ENCODE peak calls at places on chromosomes 2 and 18, in six cellular contexts. Z is stimulated activated CD4-positive, alpha-beta T cell treated with anti-CD3 and anti-CD28 coated beads, Interleukin-12 subunit alpha, Interleukin-12 subunit beta, amount 100 ng/mL, for 4 hours; M is activated naive CD8-positive, alpha-beta T cell treated with anti-CD3 and anti-CD28 coated beads, Interleukin-2, amount 50 U/mL, for 24 hours; D is ACHN; F is central memory CD4-positive, alpha-beta T cell; N is NCI-H2029 treated with DMSO at 0.1 percent for 48 hours. L is an unnamed sample.

GRCh38 chr2:83991992-83992391 is 467.1 kb downstream of the SUCLG1 start:
- DNase-seq in Z (no peak), M (no peak), D (peak; percentile 6), F (no peak), N (no peak), L (no peak)

GRCh38 chr2:218569038-218569431 is 396 bp downstream of the CNOT9 start:
- DNase-seq in Z (peak; percentile 50), M (peak; percentile 70), D (peak; percentile 85), F (peak; percentile 52), N (no peak), L (peak; percentile 74)

GRCh38 chr2:139271879-139272278 is 491.7 kb upstream of the NXPH2 start:
- DNase-seq in Z (no peak), M (no peak), D (no peak), F (no peak), N (no peak), L (no peak)

GRCh38 chr2:241629762-241630435 is 7.1 kb downstream of the THAP4 start:
- DNase-seq in Z (no peak), M (no peak), D (no peak), F (no peak), N (no peak), L (no peak)

GRCh38 chr2:144801766-144802165 is 281.8 kb upstream of the ZEB2 start:
- DNase-seq in Z (no peak), M (no peak), D (peak; percentile 24), F (no peak), N (no peak), L (no peak)

GRCh38 chr2:10971131-10971854 is 59.6 kb downstream of the KCNF1 start:
- DNase-seq in Z (no peak), M (no peak), D (no peak), F (no peak), N (no peak), L (no peak)

GRCh38 chr2:60453301-60453700 is 100.2 kb downstream of the BCL11A start:
- DNase-seq in Z (no peak), M (no peak), D (no peak), F (no peak), N (no peak), L (no peak)

GRCh38 chr2:209458018-209458979 is 34.5 kb downstream of the MAP2 start:
- DNase-seq in Z (no peak), M (no peak), D (no peak), F (no peak), N (no peak), L (no peak)

GRCh38 chr2:144448389-144449027 is 71.4 kb downstream of the ZEB2 start:
- DNase-seq in Z (no peak), M (no peak), D (no peak), F (no peak), N (no peak), L (no peak)

GRCh38 chr2:62854600-62855514 is 149.3 kb downstream of the EHBP1 start:
- DNase-seq in Z (no peak), M (no peak), D (no peak), F (no peak), N (no peak), L (no peak)

GRCh38 chr2:157857881-157858280 is 18.2 kb downstream of the ACVR1 start:
- DNase-seq in Z (no peak), M (no peak), D (no peak), F (no peak), N (no peak), L (no peak)

GRCh38 chr2:158391876-158392275 is 64.7 kb downstream of the CCDC148 start:
- DNase-seq in Z (no peak), M (no peak), D (peak; percentile 25), F (no peak), N (no peak), L (no peak)

GRCh38 chr18:58924473-58924872 is 59.8 kb downstream of the ZNF532 start:
- DNase-seq in Z (no peak), M (no peak), D (no peak), F (no peak), N (no peak), L (no peak)

GRCh38 chr2:128321421-128321775 is 2.7 kb upstream of the HS6ST1 start:
- DNase-seq in Z (no peak), M (no peak), D (no peak), F (no peak), N (no peak), L (peak; percentile 24)

GRCh38 chr2:101030866-101031554 is 28.9 kb downstream of the RPL31 start:
- DNase-seq in Z (no peak), M (no peak), D (no peak), F (no peak), N (no peak), L (no peak)

GRCh38 chr2:127586136-127586535 is 50.7 kb downstream of the MYO7B start:
- DNase-seq in Z (no peak), M (no peak), D (no peak), F (no peak), N (no peak), L (no peak)

GRCh38 chr2:5290911-5291546 is 401.2 kb upstream of the SOX11 start:
- DNase-seq in Z (no peak), M (no peak), D (peak; percentile 8), F (no peak), N (no peak), L (no peak)

GRCh38 chr18:59994357-59994756 is 94.6 kb downstream of the PMAIP1 start:
- DNase-seq in Z (no peak), M (no peak), D (no peak), F (no peak), N (no peak), L (no peak)

GRCh38 chr2:10331033-10331701 is 28.5 kb downstream of the HPCAL1 start:
- DNase-seq in Z (peak; percentile 67), M (peak; percentile 83), D (no peak), F (peak; percentile 74), N (no peak), L (peak; percentile 86)

GRCh38 chr2:124877065-124877671 is 852.1 kb downstream of the CNTNAP5 start:
- DNase-seq in Z (no peak), M (no peak), D (no peak), F (no peak), N (no peak), L (no peak)

GRCh38 chr2:182716665-182716990 is 571 bp downstream of the DNAJC10 start:
- DNase-seq in Z (no peak), M (no peak), D (no peak), F (no peak), N (peak; percentile 26), L (no peak)

GRCh38 chr2:46200861-46201605 is 96.2 kb upstream of the EPAS1 start:
- DNase-seq in Z (no peak), M (no peak), D (no peak), F (no peak), N (no peak), L (no peak)

GRCh38 chr18:80105369-80106167 is 3.5 kb upstream of the ADNP2 start:
- DNase-seq in Z (no peak), M (no peak), D (no peak), F (no peak), N (no peak), L (no peak)

GRCh38 chr2:42092084-42092996 is 44.5 kb downstream of the PKDCC start:
- DNase-seq in Z (no peak), M (no peak), D (no peak), F (no peak), N (no peak), L (no peak)